ENCODE peak calls at places on chromosomes 13 and 19, in four cellular contexts. P is IMR-90; D is naive thymus-derived CD4-positive, alpha-beta T cell; R is fibroblast of lung. N is an unnamed sample. For H3K4me1, the result is how much of the 10 kb centered on the place peaks cover.

GRCh38 chr19:41307090-41307875 is 2.7 kb upstream of the CCDC97 start:
- DNase-seq in P (no peak), D (peak), R (no peak), N (no peak)

GRCh38 chr13:66520511-66521390 is 709.4 kb downstream of the PCDH9 start:
- DNase-seq in P (no peak), D (no peak), R (peak), N (no peak)

GRCh38 chr13:38582133-38582532 is 104.7 kb upstream of the FREM2 start:
- DNase-seq in P (peak), D (peak), R (peak), N (no peak)

GRCh38 chr13:44879452-44880058 is 109.7 kb downstream of the NUFIP1 start:
- DNase-seq in P (peak), D (peak), R (peak), N (no peak)

GRCh38 chr19:40771101-40771539 is 4.2 kb upstream of the MIA start:
- DNase-seq in P (no peak), D (peak), R (no peak), N (no peak)

GRCh38 chr19:55173717-55174409 is 6.2 kb downstream of the SYT5 start:
- DNase-seq in P (peak), D (no peak), R (peak), N (peak)

GRCh38 chr19:57437931-57438330 is 2.8 kb downstream of the ZNF749 start:
- DNase-seq in P (peak), D (no peak), R (no peak), N (no peak)

GRCh38 chr13:30985637-30986205 is 53.3 kb downstream of the TEX26 start:
- DNase-seq in P (peak), D (no peak), R (peak), N (no peak)

GRCh38 chr19:11349171-11349570 is 2.9 kb downstream of the CCDC159 start:
- DNase-seq in P (no peak), D (no peak), R (no peak), N (no peak)

GRCh38 chr19:54518844-54519243 is 16.2 kb downstream of the LAIR2 start:
- DNase-seq in P (no peak), D (no peak), R (no peak), N (no peak)

GRCh38 chr19:57802269-57802668 is 12.4 kb downstream of the ZNF552 start:
- DNase-seq in P (no peak), D (no peak), R (no peak), N (no peak)

GRCh38 chr13:51584731-51585191 is 499 bp downstream of the WDFY2 start:
- DNase-seq in P (peak), D (peak), R (peak), N (peak)

GRCh38 chr19:8702350-8702749 is 3.8 kb upstream of the ACTL9 start:
- DNase-seq in P (no peak), D (no peak), R (no peak), N (no peak)

GRCh38 chr13:99903140-99903539 is 68.4 kb downstream of the ZIC5 start:
- DNase-seq in P (no peak), D (no peak), R (no peak), N (no peak)

GRCh38 chr13:100398360-100398759 is 190.2 kb downstream of the GGACT start:
- DNase-seq in P (no peak), D (no peak), R (no peak), N (no peak)

GRCh38 chr19:52689804-52690394 is 44.9 kb downstream of the ZNF611 start:
- DNase-seq in P (no peak), D (no peak), R (no peak), N (no peak)

GRCh38 chr19:10194500-10195198 is at the start of gene DNMT1:
- DNase-seq in P (peak), D (peak), R (peak), N (peak)

GRCh38 chr19:32748497-32748896 is 28.9 kb downstream of the TDRD12 start:
- DNase-seq in P (no peak), D (peak), R (no peak), N (no peak)

GRCh38 chr19:10010247-10010691 is at the start of gene COL5A3:
- DNase-seq in P (peak), D (no peak), R (no peak), N (no peak)

GRCh38 chr19:7494416-7495098 is 5.7 kb upstream of the PEX11G start:
- DNase-seq in P (no peak), D (no peak), R (peak), N (no peak)

GRCh38 chr19:16369664-16370576 is 45.3 kb downstream of the KLF2 start:
- DNase-seq in P (no peak), D (peak), R (no peak), N (peak)

GRCh38 chr19:16372065-16372915 is 47.7 kb downstream of the KLF2 start:
- DNase-seq in P (no peak), D (no peak), R (no peak), N (no peak)

GRCh38 chr19:16370671-16371391 is 46.2 kb downstream of the KLF2 start:
- DNase-seq in P (no peak), D (no peak), R (no peak), N (no peak)

GRCh38 chr19:16373079-16373478 is 48.5 kb downstream of the KLF2 start:
- DNase-seq in P (no peak), D (no peak), R (no peak), N (no peak)

GRCh38 chr19:16371540-16371986 is 46.9 kb downstream of the KLF2 start:
- DNase-seq in P (no peak), D (peak), R (no peak), N (peak)
- H3K4me1 ChIP-seq in P (under half), D (half or more), R (under half), N (half or more)

GRCh38 chr19:2330632-2331284 is 2.3 kb downstream of the SPPL2B start:
- DNase-seq in P (no peak), D (no peak), R (no peak), N (no peak)

GRCh38 chr19:2331601-2332246 is 3.2 kb downstream of the SPPL2B start:
- DNase-seq in P (no peak), D (no peak), R (no peak), N (no peak)

GRCh38 chr19:2333807-2334211 is 5.3 kb downstream of the SPPL2B start:
- DNase-seq in P (no peak), D (no peak), R (no peak), N (no peak)

GRCh38 chr19:2333027-2333806 is 4.7 kb downstream of the SPPL2B start:
- DNase-seq in P (no peak), D (no peak), R (no peak), N (no peak)

GRCh38 chr19:2332341-2333026 is 4.0 kb downstream of the SPPL2B start:
- DNase-seq in P (no peak), D (peak), R (no peak), N (no peak)
- H3K4me1 ChIP-seq in P (under half), D (under half), R (under half), N (under half)

GRCh38 chr19:1243768-1244692 is 2.5 kb downstream of the ATP5F1D start:
- DNase-seq in P (peak), D (peak), R (peak), N (peak)

GRCh38 chr19:1239420-1239795 is 1.6 kb upstream of the CBARP start:
- DNase-seq in P (no peak), D (no peak), R (no peak), N (no peak)

GRCh38 chr19:1240925-1241324 is 626 bp upstream of the ATP5F1D start:
- DNase-seq in P (no peak), D (no peak), R (no peak), N (no peak)

GRCh38 chr19:1239796-1240737 is 1.5 kb upstream of the ATP5F1D start:
- DNase-seq in P (peak), D (peak), R (peak), N (peak)

DNA sequence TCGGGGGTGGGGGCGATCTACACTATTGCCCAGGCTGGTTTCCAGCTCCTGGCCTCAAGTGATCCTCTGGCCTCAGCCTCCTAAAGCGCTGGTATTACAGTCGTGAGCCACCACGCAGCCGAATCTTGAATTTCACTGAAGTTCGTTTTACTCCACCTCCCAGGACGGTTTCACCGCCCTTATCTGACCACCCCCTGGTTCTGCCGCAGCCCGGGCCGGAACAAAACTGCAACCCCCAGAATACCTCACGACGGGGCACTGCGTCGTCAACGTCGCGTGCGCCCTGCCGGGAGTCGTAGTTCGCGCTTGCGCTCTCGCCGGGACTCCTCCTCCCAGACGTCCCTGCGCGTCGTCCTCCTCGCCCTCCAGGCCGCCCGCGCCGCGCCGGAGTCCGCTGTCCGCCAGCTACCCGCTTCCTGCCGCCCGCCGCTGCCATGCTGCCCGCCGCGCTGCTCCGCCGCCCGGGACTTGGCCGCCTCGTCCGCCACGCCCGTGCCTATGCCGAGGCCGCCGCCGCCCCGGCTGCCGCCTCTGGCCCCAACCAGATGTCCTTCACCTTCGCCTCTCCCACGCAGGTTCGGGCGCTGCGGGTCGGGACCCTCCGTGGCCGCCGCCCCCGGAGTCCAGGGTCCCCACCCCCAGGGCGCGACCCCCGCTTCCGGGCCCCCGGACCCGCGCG is at the start of gene ATP5F1D:
- DNase-seq in P (peak), D (peak), R (peak), N (peak)
- H3K4me1 ChIP-seq in P (under half), D (under half), R (under half), N (under half)

GRCh38 chr19:44717603-44718002 is 18.7 kb downstream of the CEACAM16 start:
- DNase-seq in P (no peak), D (no peak), R (no peak), N (no peak)

GRCh38 chr19:44718441-44719261 is 19.7 kb downstream of the CEACAM16 start:
- DNase-seq in P (peak), D (no peak), R (peak), N (no peak)

GRCh38 chr19:44720945-44721344 is 22.0 kb downstream of the CEACAM16 start:
- DNase-seq in P (no peak), D (no peak), R (peak), N (no peak)

GRCh38 chr19:44722131-44723121 is 23.5 kb downstream of the CEACAM16 start:
- DNase-seq in P (no peak), D (no peak), R (no peak), N (no peak)

GRCh38 chr19:44719262-44719701 is 20.3 kb downstream of the CEACAM16 start:
- DNase-seq in P (no peak), D (no peak), R (no peak), N (no peak)
- H3K4me1 ChIP-seq in P (under half), D (under half), R (under half), N (under half)

GRCh38 chr19:49497047-49497789 is 984 bp downstream of the RPS11 start:
- DNase-seq in P (peak), D (peak), R (peak), N (peak)

GRCh38 chr19:49496574-49497008 is 357 bp downstream of the RPS11 start:
- DNase-seq in P (no peak), D (no peak), R (no peak), N (no peak)

GRCh38 chr19:49497790-49498106 is 1.5 kb downstream of the RPS11 start:
- DNase-seq in P (no peak), D (no peak), R (no peak), N (no peak)

GRCh38 chr19:49499030-49499670 is 2.9 kb downstream of the RPS11 start:
- DNase-seq in P (no peak), D (no peak), R (no peak), N (peak)

GRCh38 chr19:49498475-49498874 is 2.2 kb downstream of the RPS11 start:
- DNase-seq in P (no peak), D (no peak), R (no peak), N (no peak)
- H3K4me1 ChIP-seq in P (under half), D (under half), R (under half), N (under half)

GRCh38 chr19:6103894-6104293 is 6.4 kb downstream of the RFX2 start:
- DNase-seq in P (no peak), D (no peak), R (no peak), N (no peak)

GRCh38 chr19:6101291-6101690 is 9.0 kb downstream of the RFX2 start:
- DNase-seq in P (no peak), D (no peak), R (peak), N (no peak)

GRCh38 chr19:6103217-6103644 is 7.1 kb downstream of the RFX2 start:
- DNase-seq in P (peak), D (no peak), R (peak), N (no peak)

GRCh38 chr19:6100284-6100915 is 9.9 kb downstream of the RFX2 start:
- DNase-seq in P (no peak), D (peak), R (no peak), N (peak)

GRCh38 chr19:6101991-6102390 is 8.3 kb downstream of the RFX2 start:
- DNase-seq in P (no peak), D (no peak), R (no peak), N (no peak)
- H3K4me1 ChIP-seq in P (under half), D (under half), R (under half), N (under half)

DNA sequence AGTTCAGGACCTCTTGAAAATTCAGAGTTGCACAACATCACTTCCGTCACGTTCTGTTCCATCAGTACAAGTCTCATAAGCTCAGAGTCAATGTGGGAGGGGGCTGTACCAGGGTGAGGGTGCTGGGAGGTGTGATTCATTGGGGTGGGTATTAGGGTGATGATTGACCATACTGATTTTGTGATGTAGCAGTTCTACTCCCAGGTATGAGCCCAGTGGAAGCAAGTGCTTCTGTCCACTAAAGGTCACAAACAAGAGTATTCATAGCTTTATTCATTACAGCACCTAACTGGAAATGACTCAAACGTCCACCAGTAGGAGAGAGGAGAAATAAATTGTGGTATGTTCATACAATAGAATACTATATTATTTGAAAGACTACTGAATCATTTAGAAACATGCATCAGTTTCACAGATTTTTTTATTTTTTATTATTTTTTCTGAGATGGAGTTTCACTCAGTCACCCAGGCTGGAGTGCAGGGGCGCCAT is 12.1 kb upstream of the UPF3A start:
- DNase-seq in P (no peak), D (no peak), R (no peak), N (no peak)
- H3K4me1 ChIP-seq in P (under half), D (under half), R (under half), N (under half)

GRCh38 chr13:89454736-89455135 is 1783.6 kb downstream of the SLITRK5 start:
- DNase-seq in P (no peak), D (no peak), R (no peak), N (no peak)
- H3K4me1 ChIP-seq in P (under half), D (under half), R (under half), N (under half)

GRCh38 chr19:1211494-1212234 is 6.1 kb downstream of the STK11 start:
- DNase-seq in P (no peak), D (no peak), R (peak), N (no peak)
- H3K4me1 ChIP-seq in P (under half), D (under half), R (under half), N (under half)

GRCh38 chr13:25088562-25089221 is 7.2 kb upstream of the PABPC3 start:
- DNase-seq in P (no peak), D (no peak), R (no peak), N (no peak)
- H3K4me1 ChIP-seq in P (under half), D (under half), R (under half), N (under half)